ENCODE peak calls at places on chromosomes 2 and 18, in six cellular contexts. K is SK-N-SH, N is Peyer's patch, I is NB4, D is mammary epithelial cell, O is endodermal cell. A is an unnamed sample.

GRCh38 chr2:197145471-197146056 is 165.0 kb downstream of the ANKRD44 start:
- DNase-seq in K (no peak), N (peak; percentile 83), I (peak; percentile 93), D (no peak), O (no peak), A (no peak)

GRCh38 chr2:230124792-230125452 is 56.2 kb upstream of the SLC16A14 start:
- DNase-seq in K (no peak), N (peak; percentile 65), I (peak; percentile 95), D (no peak), O (no peak), A (no peak)

GRCh38 chr2:211447545-211447944 is 891.1 kb downstream of the CPS1 start:
- DNase-seq in K (no peak), N (no peak), I (no peak), D (no peak), O (no peak), A (no peak)

GRCh38 chr18:39635192-39635591 is 2069.6 kb upstream of the CELF4 start:
- DNase-seq in K (no peak), N (no peak), I (no peak), D (no peak), O (no peak), A (no peak)

GRCh38 chr2:122070241-122070731 is 314.8 kb downstream of the TSN start:
- DNase-seq in K (no peak), N (no peak), I (no peak), D (peak; percentile 74), O (no peak), A (no peak)

GRCh38 chr2:197327776-197328169 is 17.2 kb upstream of the ANKRD44 start:
- DNase-seq in K (no peak), N (no peak), I (no peak), D (no peak), O (no peak), A (no peak)

GRCh38 chr2:217858519-217859466 is 144.0 kb downstream of the TNS1 start:
- DNase-seq in K (peak; percentile 89), N (peak; percentile 60), I (no peak), D (no peak), O (peak; percentile 74), A (peak; percentile 94)

GRCh38 chr2:151197184-151198070 is 64.2 kb downstream of the RBM43 start:
- DNase-seq in K (no peak), N (no peak), I (no peak), D (no peak), O (no peak), A (peak; percentile 8)

GRCh38 chr2:191302459-191303155 is 57.4 kb downstream of the MYO1B start:
- DNase-seq in K (peak; percentile 11), N (peak; percentile 54), I (peak; percentile 53), D (peak; percentile 37), O (peak; percentile 69), A (peak; percentile 26)

GRCh38 chr18:14978962-14979535 is 231.1 kb downstream of the ANKRD30B start:
- DNase-seq in K (peak; percentile 47), N (no peak), I (peak; percentile 70), D (no peak), O (peak; percentile 52), A (no peak)

GRCh38 chr2:45833968-45834344 is 182.5 kb downstream of the PRKCE start:
- DNase-seq in K (no peak), N (no peak), I (peak; percentile 90), D (no peak), O (no peak), A (no peak)

GRCh38 chr2:160228141-160228963 is 28.3 kb upstream of the ITGB6 start:
- DNase-seq in K (no peak), N (no peak), I (no peak), D (peak; percentile 91), O (no peak), A (no peak)

GRCh38 chr2:170862503-170862902 is 45.8 kb downstream of the GAD1 start:
- DNase-seq in K (no peak), N (no peak), I (peak; percentile 11), D (no peak), O (no peak), A (no peak)

GRCh38 chr18:23838801-23839366 is 149.6 kb downstream of the LAMA3 start:
- DNase-seq in K (no peak), N (no peak), I (no peak), D (peak; percentile 97), O (no peak), A (no peak)

GRCh38 chr2:86632672-86633071 is 9.0 kb upstream of the RNF103 start:
- DNase-seq in K (no peak), N (no peak), I (no peak), D (no peak), O (no peak), A (no peak)

GRCh38 chr2:37827911-37828411 is 97.1 kb upstream of the RMDN2 start:
- DNase-seq in K (no peak), N (no peak), I (no peak), D (no peak), O (no peak), A (no peak)

GRCh38 chr2:113390133-113390849 is 47.2 kb upstream of the ZNG1B start:
- DNase-seq in K (peak; percentile 75), N (peak; percentile 76), I (peak; percentile 90), D (peak; percentile 51), O (peak; percentile 88), A (peak; percentile 43)

GRCh38 chr2:166197446-166197845 is 69.6 kb upstream of the SCN1A start:
- DNase-seq in K (no peak), N (no peak), I (no peak), D (no peak), O (no peak), A (no peak)

GRCh38 chr2:128422571-128422970 is 103.9 kb upstream of the HS6ST1 start:
- DNase-seq in K (no peak), N (peak; percentile 11), I (no peak), D (peak; percentile 72), O (no peak), A (no peak)

GRCh38 chr2:112137516-112138142 is 556 bp upstream of the FBLN7 start:
- DNase-seq in K (no peak), N (peak; percentile 61), I (peak; percentile 49), D (peak; percentile 14), O (no peak), A (no peak)

GRCh38 chr18:74520096-74520833 is 14.0 kb upstream of the CNDP1 start:
- DNase-seq in K (no peak), N (peak; percentile 52), I (no peak), D (no peak), O (no peak), A (no peak)

GRCh38 chr18:80233201-80233835 is 14.0 kb downstream of the PARD6G start:
- DNase-seq in K (no peak), N (no peak), I (no peak), D (no peak), O (peak; percentile 31), A (no peak)

GRCh38 chr2:223674998-223675609 is 72.9 kb upstream of the SCG2 start:
- DNase-seq in K (peak; percentile 29), N (no peak), I (peak; percentile 30), D (peak; percentile 46), O (no peak), A (peak; percentile 49)

DNA sequence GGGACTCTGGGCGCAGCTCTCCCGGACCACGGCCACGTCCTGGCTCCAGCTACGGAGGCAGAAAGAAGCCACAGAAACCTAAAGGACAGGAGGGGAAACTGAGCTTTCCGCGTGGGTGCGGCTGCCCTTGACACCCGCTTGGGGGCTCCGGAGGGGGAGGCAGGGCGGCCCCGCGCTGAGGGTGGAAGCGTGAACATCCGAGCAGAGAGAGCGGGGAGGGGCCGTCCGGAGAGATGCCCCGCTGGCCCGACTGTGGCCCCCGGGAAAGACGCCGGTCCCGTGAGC is 80.5 kb downstream of the GFPT1 start:
- DNase-seq in K (no peak), N (no peak), I (no peak), D (no peak), O (no peak), A (no peak)
- H3K4me3 ChIP-seq in K (peak overlapping the region; percentile 59), N (peak overlapping the region; percentile 64), I (no peak overlapping the region), D (peak overlapping the region; percentile 65), O (peak overlapping the region; percentile 80), A (peak overlapping the region; percentile 56)

GRCh38 chr2:144389151-144389929 is 130.6 kb downstream of the ZEB2 start:
- DNase-seq in K (no peak), N (no peak), I (no peak), D (peak; percentile 61), O (peak; percentile 83), A (no peak)
- H3K4me3 ChIP-seq in K (no peak overlapping the region), N (no peak overlapping the region), I (no peak overlapping the region), D (peak overlapping the region; percentile 62), O (no peak overlapping the region), A (no peak overlapping the region)

GRCh38 chr2:18900691-18901113 is 311.3 kb upstream of the NT5C1B start:
- DNase-seq in K (no peak), N (no peak), I (no peak), D (no peak), O (no peak), A (no peak)
- H3K4me3 ChIP-seq in K (no peak overlapping the region), N (no peak overlapping the region), I (no peak overlapping the region), D (no peak overlapping the region), O (no peak overlapping the region), A (no peak overlapping the region)

DNA sequence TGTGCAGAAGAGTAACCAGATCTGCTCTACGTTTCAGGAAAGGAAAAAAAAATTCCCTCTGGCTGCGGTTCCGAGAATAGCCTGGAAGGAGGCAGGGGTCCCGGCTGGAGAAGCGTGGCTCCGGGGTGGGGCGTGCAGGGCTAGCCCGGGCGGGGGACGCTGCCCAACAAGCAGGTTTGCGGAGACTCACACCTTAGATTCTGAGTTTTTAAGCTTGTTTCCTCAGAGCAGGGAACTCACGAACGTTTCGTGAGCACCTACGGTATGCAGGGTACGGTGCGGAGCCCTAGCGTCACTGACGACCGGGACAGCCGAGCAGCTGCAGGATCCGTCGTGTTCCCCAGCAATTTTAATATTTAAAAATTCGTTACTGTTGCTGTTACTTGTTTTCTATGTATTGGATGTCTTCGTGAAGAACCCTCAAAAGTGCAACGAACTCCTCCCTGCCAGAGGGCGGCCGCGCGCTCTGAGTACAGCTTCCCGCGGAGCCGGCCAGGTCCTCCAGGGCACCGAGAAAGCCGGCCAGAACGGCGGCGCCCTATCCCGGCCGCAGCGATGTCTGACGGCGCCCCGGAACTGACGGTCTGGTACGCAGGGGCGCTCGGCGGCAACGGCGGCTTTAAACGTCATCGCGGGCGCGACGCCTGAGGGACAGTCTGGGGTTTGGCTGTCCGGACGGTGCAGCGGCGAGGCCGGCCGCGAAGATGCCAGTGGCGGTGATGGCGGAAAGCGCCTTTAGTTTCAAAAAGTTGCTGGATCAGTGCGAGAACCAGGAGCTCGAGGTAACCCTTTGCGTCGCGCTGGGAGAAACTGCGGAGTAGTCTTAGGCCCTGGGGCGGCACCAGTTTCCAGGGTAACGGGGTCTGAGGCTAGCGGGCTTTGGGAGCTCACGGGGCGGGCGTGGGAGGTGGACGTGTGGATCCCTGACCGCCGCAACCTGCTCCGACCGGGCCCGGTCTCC is at the start of gene COPS8:
- DNase-seq in K (peak; percentile 95), N (peak; percentile 97), I (peak; percentile 96), D (peak; percentile 93), O (peak; percentile 97), A (peak; percentile 95)
- H3K4me3 ChIP-seq in K (peak within 1 kb of the TSS; percentile 98), N (peak within 1 kb of the TSS; percentile 64), I (peak within 1 kb of the TSS; percentile 100), D (peak within 1 kb of the TSS; percentile 84), O (peak within 1 kb of the TSS; percentile 98), A (peak within 1 kb of the TSS; percentile 90)

GRCh38 chr2:237161239-237161638 is 75.5 kb downstream of the COPS8 start:
- DNase-seq in K (no peak), N (no peak), I (no peak), D (no peak), O (no peak), A (no peak)

GRCh38 chr2:237157551-237158102 is 71.9 kb downstream of the COPS8 start:
- DNase-seq in K (no peak), N (no peak), I (no peak), D (no peak), O (no peak), A (no peak)

GRCh38 chr2:237160271-237160934 is 74.7 kb downstream of the COPS8 start:
- DNase-seq in K (no peak), N (no peak), I (no peak), D (no peak), O (no peak), A (no peak)

GRCh38 chr2:237158194-237158593 is 72.5 kb downstream of the COPS8 start:
- DNase-seq in K (no peak), N (no peak), I (no peak), D (no peak), O (no peak), A (no peak)

GRCh38 chr2:237159006-237159897 is 73.6 kb downstream of the COPS8 start:
- DNase-seq in K (no peak), N (no peak), I (peak; percentile 29), D (no peak), O (no peak), A (no peak)
- H3K4me3 ChIP-seq in K (no peak overlapping the region), N (no peak overlapping the region), I (no peak overlapping the region), D (no peak overlapping the region), O (no peak overlapping the region), A (no peak overlapping the region)